ENCODE peak calls at places on chromosomes 13 and 19, in seven cellular contexts. Z is RWPE1; I is RWPE2; E is GM10248; H is cardiac fibroblast; U is stimulated activated CD4-positive, alpha-beta T cell treated with anti-CD3 and anti-CD28 coated beads, Interleukin-2, amount 100 ng/mL, for 48 hours; X is posterior cingulate gyrus. M is an unnamed sample.

GRCh38 chr19:35533822-35534521 is 716 bp downstream of the GAPDHS start:
- DNase-seq in E (peak), I (no peak), X (no peak), U (no peak), Z (no peak), H (peak), M (no peak)

GRCh38 chr19:18478545-18479311 is 40.8 kb upstream of the ISYNA1 start:
- DNase-seq in X (peak), E (peak), H (peak), Z (peak), U (peak), I (peak), M (peak)

GRCh38 chr13:34017231-34017630 is 199.3 kb downstream of the RFC3 start:
- DNase-seq in U (no peak), H (no peak), I (no peak), X (no peak), Z (peak), E (no peak), M (no peak)

GRCh38 chr13:64959276-64959675 is 2270.9 kb downstream of the PCDH9 start:
- DNase-seq in H (no peak), Z (no peak), X (peak), I (no peak), U (no peak), E (no peak), M (no peak)

GRCh38 chr13:52356327-52356726 is 49.6 kb downstream of the THSD1 start:
- DNase-seq in Z (peak), U (no peak), X (no peak), H (peak), I (no peak), E (no peak), M (peak)

GRCh38 chr19:47713046-47714021 is at the start of gene EHD2:
- DNase-seq in Z (peak), X (peak), I (no peak), H (peak), E (peak), U (peak), M (peak)

GRCh38 chr19:38059897-38060296 is 152.9 kb downstream of the SIPA1L3 start:
- DNase-seq in Z (no peak), I (no peak), E (no peak), H (peak), U (no peak), X (no peak), M (no peak)

GRCh38 chr13:78100481-78100880 is 181.8 kb upstream of the EDNRB start:
- DNase-seq in U (no peak), Z (no peak), I (no peak), E (no peak), X (no peak), H (no peak), M (no peak)

GRCh38 chr19:51761696-51762095 is 716 bp downstream of the FPR2 start:
- DNase-seq in Z (no peak), U (no peak), X (no peak), H (no peak), I (no peak), E (no peak), M (no peak)

GRCh38 chr19:12411893-12412292 is 10.8 kb upstream of the ZNF799 start:
- DNase-seq in H (no peak), X (no peak), E (no peak), U (no peak), I (no peak), Z (no peak), M (no peak)

GRCh38 chr19:588758-589692 is 656 bp upstream of the HCN2 start:
- DNase-seq in I (peak), E (no peak), H (no peak), U (no peak), X (no peak), Z (no peak), M (no peak)

GRCh38 chr13:102856603-102857002 is 10.8 kb downstream of the ERCC5 start:
- DNase-seq in E (no peak), I (no peak), U (no peak), Z (no peak), X (peak), H (peak), M (no peak)